ENCODE peak calls at places on chromosomes 5 and 9, in six cellular contexts. One of them, this sample, is unnamed.

GRCh38 chr9:35616681-35617459 is 1.3 kb downstream of the CD72 start:
- DNase-seq in AG10803: peak
- DNase-seq in lower lobe of right lung: peak
- DNase-seq in upper lobe of right lung: peak
- DNase-seq in fibroblast of the aortic adventitia: peak
- DNase-seq in cardiac muscle cell: peak
- DNase-seq in this sample: peak

GRCh38 chr9:132288956-132289355 is 65.8 kb downstream of the SETX start:
- DNase-seq in AG10803: no peak
- DNase-seq in lower lobe of right lung: no peak
- DNase-seq in upper lobe of right lung: no peak
- DNase-seq in fibroblast of the aortic adventitia: no peak
- DNase-seq in cardiac muscle cell: peak
- DNase-seq in this sample: no peak

GRCh38 chr9:118809160-118809625 is 560.0 kb downstream of the BRINP1 start:
- DNase-seq in AG10803: no peak
- DNase-seq in lower lobe of right lung: peak
- DNase-seq in upper lobe of right lung: peak
- DNase-seq in fibroblast of the aortic adventitia: no peak
- DNase-seq in cardiac muscle cell: no peak
- DNase-seq in this sample: no peak

GRCh38 chr5:91079037-91079436 is 304.1 kb downstream of the ARRDC3 start:
- DNase-seq in AG10803: no peak
- DNase-seq in lower lobe of right lung: no peak
- DNase-seq in upper lobe of right lung: no peak
- DNase-seq in fibroblast of the aortic adventitia: no peak
- DNase-seq in cardiac muscle cell: no peak
- DNase-seq in this sample: no peak

GRCh38 chr9:108033976-108034964 is 544.7 kb upstream of the KLF4 start:
- DNase-seq in AG10803: peak
- DNase-seq in lower lobe of right lung: no peak
- DNase-seq in upper lobe of right lung: no peak
- DNase-seq in fibroblast of the aortic adventitia: peak
- DNase-seq in cardiac muscle cell: peak
- DNase-seq in this sample: no peak

GRCh38 chr5:2306711-2307110 is 424.0 kb upstream of the IRX4 start:
- DNase-seq in AG10803: no peak
- DNase-seq in lower lobe of right lung: no peak
- DNase-seq in upper lobe of right lung: no peak
- DNase-seq in fibroblast of the aortic adventitia: no peak
- DNase-seq in cardiac muscle cell: no peak
- DNase-seq in this sample: no peak

GRCh38 chr5:144328505-144328904 is 157.8 kb downstream of the KCTD16 start:
- DNase-seq in AG10803: no peak
- DNase-seq in lower lobe of right lung: no peak
- DNase-seq in upper lobe of right lung: no peak
- DNase-seq in fibroblast of the aortic adventitia: no peak
- DNase-seq in cardiac muscle cell: no peak
- DNase-seq in this sample: no peak

GRCh38 chr9:98977813-98978212 is 34.1 kb downstream of the COL15A1 start:
- DNase-seq in AG10803: no peak
- DNase-seq in lower lobe of right lung: no peak
- DNase-seq in upper lobe of right lung: no peak
- DNase-seq in fibroblast of the aortic adventitia: no peak
- DNase-seq in cardiac muscle cell: no peak
- DNase-seq in this sample: no peak

DNA sequence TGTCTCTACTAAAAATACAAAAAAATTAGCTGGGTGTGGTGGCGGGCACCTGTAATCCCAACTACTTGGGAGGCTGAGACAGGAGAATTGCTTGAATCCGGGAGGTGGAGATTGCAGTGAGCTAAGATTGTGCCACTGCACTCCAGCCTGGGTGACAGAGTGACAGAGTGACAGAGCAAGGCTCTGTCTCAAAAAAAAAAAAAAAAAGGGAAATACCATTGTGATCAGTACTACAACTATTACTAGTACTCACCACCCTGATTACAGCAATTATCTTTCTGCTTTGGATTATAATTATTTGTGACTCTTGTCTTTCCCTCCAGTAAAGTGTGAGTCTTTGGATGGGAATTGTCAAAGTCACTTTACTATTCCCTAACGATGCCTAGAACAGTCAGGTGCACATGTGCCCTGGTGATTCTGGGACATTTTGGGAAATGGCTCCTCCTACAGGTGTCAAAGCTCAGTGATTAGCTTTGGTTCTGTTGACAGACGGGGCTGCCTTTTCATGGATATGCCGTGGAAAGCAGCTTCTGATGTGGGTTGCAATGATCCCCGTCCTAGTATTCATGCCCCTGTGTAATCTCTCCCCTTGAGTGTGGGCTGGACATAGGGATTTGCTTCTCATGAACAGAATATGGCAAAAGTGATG is 31.8 kb upstream of the FRRS1L start:
- DNase-seq in AG10803: no peak
- DNase-seq in lower lobe of right lung: no peak
- DNase-seq in upper lobe of right lung: no peak
- DNase-seq in fibroblast of the aortic adventitia: no peak
- DNase-seq in cardiac muscle cell: no peak
- DNase-seq in this sample: no peak
- TF ChIP-seq CTCF in AG10803: no peak
- TF ChIP-seq CTCF in lower lobe of right lung: no peak
- TF ChIP-seq CTCF in upper lobe of right lung: peak
- TF ChIP-seq CTCF in fibroblast of the aortic adventitia: no peak
- TF ChIP-seq CTCF in cardiac muscle cell: no peak
- TF ChIP-seq CTCF in this sample: peak

GRCh38 chr9:136329636-136330405 is 2.5 kb downstream of the GPSM1 start:
- DNase-seq in AG10803: no peak
- DNase-seq in lower lobe of right lung: no peak
- DNase-seq in upper lobe of right lung: no peak
- DNase-seq in fibroblast of the aortic adventitia: no peak
- DNase-seq in cardiac muscle cell: no peak
- DNase-seq in this sample: no peak
- H3K4me3 ChIP-seq in AG10803: peak
- H3K4me3 ChIP-seq in lower lobe of right lung: peak
- H3K4me3 ChIP-seq in upper lobe of right lung: peak
- H3K4me3 ChIP-seq in fibroblast of the aortic adventitia: peak
- H3K4me3 ChIP-seq in cardiac muscle cell: no peak
- H3K4me3 ChIP-seq in this sample: no peak

DNA sequence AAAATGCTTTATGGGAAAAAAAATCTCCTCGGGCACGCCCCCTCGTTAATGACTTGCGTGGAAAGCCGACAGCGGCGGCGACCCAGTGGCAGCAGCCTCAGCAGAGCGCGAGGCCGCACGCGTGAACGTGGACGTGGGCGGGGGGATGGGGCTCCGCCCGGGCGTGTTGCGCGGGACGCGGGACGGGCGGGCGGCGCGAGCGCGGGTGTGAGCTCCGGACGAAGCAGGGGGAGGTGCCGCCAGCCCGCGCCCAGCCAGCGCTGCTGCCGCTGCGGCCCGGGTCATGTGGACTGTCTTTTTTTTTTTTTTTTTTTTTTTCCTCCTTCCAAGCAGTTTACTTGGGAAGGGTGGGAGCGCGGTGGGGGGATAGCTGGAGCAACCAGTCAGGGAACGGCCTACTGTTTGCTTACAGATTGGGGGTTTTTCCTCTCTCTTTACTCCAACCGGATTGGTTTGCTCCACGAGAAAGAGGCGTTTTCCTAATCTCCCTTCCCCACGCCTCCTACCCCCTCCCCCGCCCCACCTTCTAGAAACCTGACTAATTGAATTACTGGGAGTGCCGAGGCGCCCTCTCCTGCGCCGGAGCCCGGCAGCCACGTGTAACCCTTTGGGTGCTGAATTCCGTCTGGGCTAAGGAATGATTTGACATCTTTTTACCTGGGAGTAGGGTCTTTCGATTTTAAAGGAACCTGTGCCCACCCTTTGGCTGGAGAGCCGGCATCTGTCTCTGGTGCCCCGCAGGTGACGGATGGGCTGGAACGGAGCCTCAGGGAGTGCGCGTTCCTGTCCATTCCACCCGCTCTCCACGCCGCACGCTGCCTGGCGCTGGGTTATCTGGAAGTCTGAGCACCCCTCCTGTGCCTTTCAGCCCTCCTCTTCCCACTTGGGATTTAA is 1.7 kb upstream of the EFNA5 start:
- DNase-seq in AG10803: peak
- DNase-seq in lower lobe of right lung: peak
- DNase-seq in upper lobe of right lung: peak
- DNase-seq in fibroblast of the aortic adventitia: peak
- DNase-seq in cardiac muscle cell: peak
- DNase-seq in this sample: no peak
- TF ChIP-seq CTCF in AG10803: no peak
- TF ChIP-seq CTCF in lower lobe of right lung: no peak
- TF ChIP-seq CTCF in upper lobe of right lung: no peak
- TF ChIP-seq CTCF in fibroblast of the aortic adventitia: no peak
- TF ChIP-seq CTCF in cardiac muscle cell: no peak
- TF ChIP-seq CTCF in this sample: no peak

GRCh38 chr9:134188421-134189166 is 24.2 kb upstream of the RNU6ATAC start:
- DNase-seq in AG10803: peak
- DNase-seq in lower lobe of right lung: no peak
- DNase-seq in upper lobe of right lung: peak
- DNase-seq in fibroblast of the aortic adventitia: no peak
- DNase-seq in cardiac muscle cell: peak
- DNase-seq in this sample: no peak
- H3K4me3 ChIP-seq in AG10803: no peak
- H3K4me3 ChIP-seq in lower lobe of right lung: no peak
- H3K4me3 ChIP-seq in upper lobe of right lung: no peak
- H3K4me3 ChIP-seq in fibroblast of the aortic adventitia: no peak
- H3K4me3 ChIP-seq in cardiac muscle cell: no peak
- H3K4me3 ChIP-seq in this sample: no peak

GRCh38 chr9:137321726-137322361 is 19.8 kb upstream of the NRARP start:
- DNase-seq in AG10803: no peak
- DNase-seq in lower lobe of right lung: no peak
- DNase-seq in upper lobe of right lung: peak
- DNase-seq in fibroblast of the aortic adventitia: no peak
- DNase-seq in cardiac muscle cell: no peak
- DNase-seq in this sample: no peak

GRCh38 chr9:137325791-137326190 is 23.7 kb upstream of the NRARP start:
- DNase-seq in AG10803: no peak
- DNase-seq in lower lobe of right lung: no peak
- DNase-seq in upper lobe of right lung: no peak
- DNase-seq in fibroblast of the aortic adventitia: no peak
- DNase-seq in cardiac muscle cell: no peak
- DNase-seq in this sample: no peak

GRCh38 chr9:137323531-137324331 is 21.7 kb upstream of the NRARP start:
- DNase-seq in AG10803: no peak
- DNase-seq in lower lobe of right lung: no peak
- DNase-seq in upper lobe of right lung: peak
- DNase-seq in fibroblast of the aortic adventitia: no peak
- DNase-seq in cardiac muscle cell: no peak
- DNase-seq in this sample: no peak

GRCh38 chr9:137326436-137327060 is 24.5 kb upstream of the NRARP start:
- DNase-seq in AG10803: no peak
- DNase-seq in lower lobe of right lung: no peak
- DNase-seq in upper lobe of right lung: no peak
- DNase-seq in fibroblast of the aortic adventitia: no peak
- DNase-seq in cardiac muscle cell: no peak
- DNase-seq in this sample: peak

DNA sequence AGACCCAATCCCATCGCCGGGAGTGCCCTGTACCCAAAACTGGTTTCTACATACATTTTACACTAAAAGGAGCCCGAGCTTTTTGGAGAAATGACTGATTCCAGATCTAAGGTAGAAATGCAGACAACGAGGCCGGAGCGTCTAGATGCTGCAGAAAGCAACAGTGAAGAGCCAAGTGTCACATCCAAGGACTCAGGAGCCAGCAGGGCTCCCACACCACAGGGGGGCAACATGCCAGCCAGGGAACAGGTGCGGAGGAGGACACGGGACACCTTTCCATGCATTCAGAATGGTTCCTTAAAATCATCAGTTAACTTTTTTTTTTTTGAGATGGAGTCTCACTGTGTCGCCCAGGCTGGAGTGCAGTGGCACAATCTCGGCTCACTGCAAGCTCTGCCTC is 23.1 kb upstream of the NRARP start:
- DNase-seq in AG10803: no peak
- DNase-seq in lower lobe of right lung: no peak
- DNase-seq in upper lobe of right lung: no peak
- DNase-seq in fibroblast of the aortic adventitia: no peak
- DNase-seq in cardiac muscle cell: no peak
- DNase-seq in this sample: no peak
- TF ChIP-seq CTCF in AG10803: no peak
- TF ChIP-seq CTCF in lower lobe of right lung: no peak
- TF ChIP-seq CTCF in upper lobe of right lung: no peak
- TF ChIP-seq CTCF in fibroblast of the aortic adventitia: no peak
- TF ChIP-seq CTCF in cardiac muscle cell: no peak
- TF ChIP-seq CTCF in this sample: no peak

GRCh38 chr5:68222824-68223354 is 7.3 kb downstream of the PIK3R1 start:
- DNase-seq in AG10803: no peak
- DNase-seq in lower lobe of right lung: no peak
- DNase-seq in upper lobe of right lung: no peak
- DNase-seq in fibroblast of the aortic adventitia: no peak
- DNase-seq in cardiac muscle cell: no peak
- DNase-seq in this sample: no peak
- H3K4me3 ChIP-seq in AG10803: no peak
- H3K4me3 ChIP-seq in lower lobe of right lung: no peak
- H3K4me3 ChIP-seq in upper lobe of right lung: no peak
- H3K4me3 ChIP-seq in fibroblast of the aortic adventitia: no peak
- H3K4me3 ChIP-seq in cardiac muscle cell: no peak
- H3K4me3 ChIP-seq in this sample: no peak